ENCODE peak calls at places on chromosomes 4 and X, in four cellular contexts. F is naive thymus-derived CD8-positive, alpha-beta T cell; M is T-helper 2 cell; E is mammary epithelial cell. O is an unnamed sample.

GRCh38 chrX:12225073-12225472 is 86.8 kb downstream of the FRMPD4 start:
- DNase-seq in F (no peak), M (no peak), E (no peak), O (no peak)

GRCh38 chr4:140243345-140243753 is 89.4 kb upstream of the MAML3 start:
- DNase-seq in F (no peak), M (peak), E (no peak), O (no peak)

GRCh38 chr4:186624951-186625350 is 69.6 kb upstream of the MTNR1A start:
- DNase-seq in F (no peak), M (no peak), E (no peak), O (no peak)

GRCh38 chr4:17301869-17302268 is 210.0 kb downstream of the QDPR start:
- DNase-seq in F (no peak), M (no peak), E (no peak), O (no peak)

GRCh38 chr4:16083217-16084191 is at the start of gene PROM1:
- DNase-seq in F (no peak), M (no peak), E (no peak), O (no peak)

GRCh38 chr4:156638925-156639605 is 332.5 kb downstream of the PDGFC start:
- DNase-seq in F (no peak), M (no peak), E (no peak), O (peak)

GRCh38 chr4:168630445-168631187 is 133.8 kb downstream of the PALLD start:
- DNase-seq in F (no peak), M (no peak), E (peak), O (peak)

GRCh38 chr4:8322794-8323704 is 53.5 kb downstream of the HTRA3 start:
- DNase-seq in F (no peak), M (no peak), E (no peak), O (no peak)

GRCh38 chr4:104983615-104984179 is 163.0 kb upstream of the TET2 start:
- DNase-seq in F (no peak), M (peak), E (peak), O (no peak)

GRCh38 chr4:15744016-15744415 is 34.1 kb upstream of the CD38 start:
- DNase-seq in F (no peak), M (no peak), E (no peak), O (no peak)

GRCh38 chrX:47628980-47629379 is 750 bp downstream of the CFP start:
- DNase-seq in F (no peak), M (peak), E (no peak), O (no peak)

GRCh38 chr4:120052840-120053239 is 13.8 kb downstream of the MAD2L1 start:
- DNase-seq in F (no peak), M (no peak), E (peak), O (peak)

GRCh38 chrX:48516987-48517386 is 4.6 kb upstream of the EBP start:
- DNase-seq in F (no peak), M (no peak), E (no peak), O (no peak)

GRCh38 chr4:113355550-113356371 is 306.3 kb downstream of the ANK2 start:
- DNase-seq in F (peak), M (peak), E (peak), O (peak)

GRCh38 chrX:49176421-49177326 is 5.0 kb downstream of the PLP2 start:
- DNase-seq in F (no peak), M (no peak), E (peak), O (no peak)

GRCh38 chrX:27598312-27598711 is 8.2 kb downstream of the DCAF8L2 start:
- DNase-seq in F (no peak), M (no peak), E (peak), O (no peak)